ENCODE peak calls at places on chromosomes 12 and 14, in eight cellular contexts. One of them, this sample, is unnamed.

GRCh38 chr12:111188436-111188835 is 180.5 kb downstream of the PHETA1 start:
- DNase-seq in breast epithelium: no peak
- DNase-seq in lower lobe of right lung: no peak
- DNase-seq in effector memory CD4-positive, alpha-beta T cell: no peak
- DNase-seq in cardiac muscle cell: no peak
- DNase-seq in pancreas: no peak
- DNase-seq in upper lobe of right lung: no peak
- DNase-seq in colonic mucosa: no peak
- DNase-seq in this sample: no peak

GRCh38 chr12:22334696-22335290 is at the start of gene ST8SIA1:
- DNase-seq in breast epithelium: no peak
- DNase-seq in lower lobe of right lung: peak; percentile 49
- DNase-seq in effector memory CD4-positive, alpha-beta T cell: peak; percentile 65
- DNase-seq in cardiac muscle cell: peak; percentile 30
- DNase-seq in pancreas: peak; percentile 15
- DNase-seq in upper lobe of right lung: peak; percentile 70
- DNase-seq in colonic mucosa: peak; percentile 47
- DNase-seq in this sample: peak; percentile 35

GRCh38 chr14:21780429-21781084 is 106.9 kb upstream of the OR4E1 start:
- DNase-seq in breast epithelium: no peak
- DNase-seq in lower lobe of right lung: no peak
- DNase-seq in effector memory CD4-positive, alpha-beta T cell: no peak
- DNase-seq in cardiac muscle cell: no peak
- DNase-seq in pancreas: no peak
- DNase-seq in upper lobe of right lung: no peak
- DNase-seq in colonic mucosa: no peak
- DNase-seq in this sample: no peak

GRCh38 chr12:104975621-104976343 is 10.3 kb upstream of the NOPCHAP1 start:
- DNase-seq in breast epithelium: no peak
- DNase-seq in lower lobe of right lung: no peak
- DNase-seq in effector memory CD4-positive, alpha-beta T cell: no peak
- DNase-seq in cardiac muscle cell: peak; percentile 61
- DNase-seq in pancreas: no peak
- DNase-seq in upper lobe of right lung: no peak
- DNase-seq in colonic mucosa: no peak
- DNase-seq in this sample: no peak

GRCh38 chr14:106845286-106846087 is 1319.1 kb downstream of the TMEM121 start:
- DNase-seq in breast epithelium: no peak
- DNase-seq in lower lobe of right lung: peak; percentile 79
- DNase-seq in effector memory CD4-positive, alpha-beta T cell: no peak
- DNase-seq in cardiac muscle cell: no peak
- DNase-seq in pancreas: peak; percentile 73
- DNase-seq in upper lobe of right lung: peak; percentile 76
- DNase-seq in colonic mucosa: peak; percentile 93
- DNase-seq in this sample: peak; percentile 6

GRCh38 chr14:61489527-61489926 is 168.1 kb downstream of the PRKCH start:
- DNase-seq in breast epithelium: no peak
- DNase-seq in lower lobe of right lung: no peak
- DNase-seq in effector memory CD4-positive, alpha-beta T cell: no peak
- DNase-seq in cardiac muscle cell: no peak
- DNase-seq in pancreas: no peak
- DNase-seq in upper lobe of right lung: no peak
- DNase-seq in colonic mucosa: no peak
- DNase-seq in this sample: no peak

GRCh38 chr14:67941456-67942018 is 122.0 kb downstream of the RAD51B start:
- DNase-seq in breast epithelium: no peak
- DNase-seq in lower lobe of right lung: no peak
- DNase-seq in effector memory CD4-positive, alpha-beta T cell: no peak
- DNase-seq in cardiac muscle cell: peak; percentile 53
- DNase-seq in pancreas: no peak
- DNase-seq in upper lobe of right lung: no peak
- DNase-seq in colonic mucosa: no peak
- DNase-seq in this sample: no peak

GRCh38 chr14:35701531-35701930 is 107.6 kb downstream of the RALGAPA1 start:
- DNase-seq in breast epithelium: no peak
- DNase-seq in lower lobe of right lung: no peak
- DNase-seq in effector memory CD4-positive, alpha-beta T cell: no peak
- DNase-seq in cardiac muscle cell: no peak
- DNase-seq in pancreas: no peak
- DNase-seq in upper lobe of right lung: no peak
- DNase-seq in colonic mucosa: no peak
- DNase-seq in this sample: no peak

GRCh38 chr12:401235-402126 is at the start of gene CCDC77:
- DNase-seq in breast epithelium: peak; percentile 89
- DNase-seq in lower lobe of right lung: peak; percentile 92
- DNase-seq in effector memory CD4-positive, alpha-beta T cell: peak; percentile 90
- DNase-seq in cardiac muscle cell: peak; percentile 94
- DNase-seq in pancreas: peak; percentile 94
- DNase-seq in upper lobe of right lung: peak; percentile 93
- DNase-seq in colonic mucosa: peak; percentile 93
- DNase-seq in this sample: peak; percentile 92

GRCh38 chr12:132205271-132206092 is 61.2 kb downstream of the NOC4L start:
- DNase-seq in breast epithelium: no peak
- DNase-seq in lower lobe of right lung: no peak
- DNase-seq in effector memory CD4-positive, alpha-beta T cell: no peak
- DNase-seq in cardiac muscle cell: no peak
- DNase-seq in pancreas: no peak
- DNase-seq in upper lobe of right lung: no peak
- DNase-seq in colonic mucosa: no peak
- DNase-seq in this sample: no peak

GRCh38 chr14:43778956-43779639 is 728.0 kb downstream of the FSCB start:
- DNase-seq in breast epithelium: no peak
- DNase-seq in lower lobe of right lung: no peak
- DNase-seq in effector memory CD4-positive, alpha-beta T cell: no peak
- DNase-seq in cardiac muscle cell: no peak
- DNase-seq in pancreas: no peak
- DNase-seq in upper lobe of right lung: no peak
- DNase-seq in colonic mucosa: no peak
- DNase-seq in this sample: no peak

GRCh38 chr14:54567634-54568561 is 970 bp downstream of the SAMD4A start:
- DNase-seq in breast epithelium: no peak
- DNase-seq in lower lobe of right lung: peak; percentile 69
- DNase-seq in effector memory CD4-positive, alpha-beta T cell: peak; percentile 18
- DNase-seq in cardiac muscle cell: peak; percentile 71
- DNase-seq in pancreas: peak; percentile 55
- DNase-seq in upper lobe of right lung: peak; percentile 78
- DNase-seq in colonic mucosa: peak; percentile 51
- DNase-seq in this sample: peak; percentile 62

GRCh38 chr14:49766839-49767238 is 1.1 kb upstream of the KLHDC2 start:
- DNase-seq in breast epithelium: no peak
- DNase-seq in lower lobe of right lung: no peak
- DNase-seq in effector memory CD4-positive, alpha-beta T cell: no peak
- DNase-seq in cardiac muscle cell: no peak
- DNase-seq in pancreas: peak; percentile 24
- DNase-seq in upper lobe of right lung: no peak
- DNase-seq in colonic mucosa: peak; percentile 31
- DNase-seq in this sample: no peak

GRCh38 chr12:82964446-82964845 is 277.7 kb downstream of the TMTC2 start:
- DNase-seq in breast epithelium: no peak
- DNase-seq in lower lobe of right lung: no peak
- DNase-seq in effector memory CD4-positive, alpha-beta T cell: no peak
- DNase-seq in cardiac muscle cell: no peak
- DNase-seq in pancreas: no peak
- DNase-seq in upper lobe of right lung: no peak
- DNase-seq in colonic mucosa: no peak
- DNase-seq in this sample: peak; percentile 24

GRCh38 chr12:106030210-106031175 is 108.3 kb downstream of the NUAK1 start:
- DNase-seq in breast epithelium: no peak
- DNase-seq in lower lobe of right lung: no peak
- DNase-seq in effector memory CD4-positive, alpha-beta T cell: no peak
- DNase-seq in cardiac muscle cell: peak; percentile 97
- DNase-seq in pancreas: no peak
- DNase-seq in upper lobe of right lung: no peak
- DNase-seq in colonic mucosa: no peak
- DNase-seq in this sample: no peak

GRCh38 chr12:913919-914718 is 35.4 kb downstream of the RAD52 start:
- DNase-seq in breast epithelium: no peak
- DNase-seq in lower lobe of right lung: no peak
- DNase-seq in effector memory CD4-positive, alpha-beta T cell: no peak
- DNase-seq in cardiac muscle cell: peak; percentile 18
- DNase-seq in pancreas: no peak
- DNase-seq in upper lobe of right lung: no peak
- DNase-seq in colonic mucosa: no peak
- DNase-seq in this sample: no peak

GRCh38 chr14:85165091-85165490 is 364.9 kb upstream of the FLRT2 start:
- DNase-seq in breast epithelium: no peak
- DNase-seq in lower lobe of right lung: no peak
- DNase-seq in effector memory CD4-positive, alpha-beta T cell: no peak
- DNase-seq in cardiac muscle cell: peak; percentile 15
- DNase-seq in pancreas: no peak
- DNase-seq in upper lobe of right lung: no peak
- DNase-seq in colonic mucosa: no peak
- DNase-seq in this sample: no peak

GRCh38 chr12:124345795-124346194 is 50.9 kb downstream of the RFLNA start:
- DNase-seq in breast epithelium: no peak
- DNase-seq in lower lobe of right lung: no peak
- DNase-seq in effector memory CD4-positive, alpha-beta T cell: no peak
- DNase-seq in cardiac muscle cell: no peak
- DNase-seq in pancreas: no peak
- DNase-seq in upper lobe of right lung: no peak
- DNase-seq in colonic mucosa: no peak
- DNase-seq in this sample: no peak

GRCh38 chr14:89425931-89426330 is 8.9 kb upstream of the FOXN3 start:
- DNase-seq in breast epithelium: no peak
- DNase-seq in lower lobe of right lung: no peak
- DNase-seq in effector memory CD4-positive, alpha-beta T cell: no peak
- DNase-seq in cardiac muscle cell: peak; percentile 98
- DNase-seq in pancreas: no peak
- DNase-seq in upper lobe of right lung: no peak
- DNase-seq in colonic mucosa: no peak
- DNase-seq in this sample: no peak

GRCh38 chr14:57302883-57303282 is 34.1 kb downstream of the AP5M1 start:
- DNase-seq in breast epithelium: no peak
- DNase-seq in lower lobe of right lung: no peak
- DNase-seq in effector memory CD4-positive, alpha-beta T cell: no peak
- DNase-seq in cardiac muscle cell: peak; percentile 18
- DNase-seq in pancreas: no peak
- DNase-seq in upper lobe of right lung: no peak
- DNase-seq in colonic mucosa: no peak
- DNase-seq in this sample: no peak
- H3K4me3 ChIP-seq in breast epithelium: no peak overlapping the region
- H3K4me3 ChIP-seq in lower lobe of right lung: no peak overlapping the region
- H3K4me3 ChIP-seq in effector memory CD4-positive, alpha-beta T cell: no peak overlapping the region
- H3K4me3 ChIP-seq in cardiac muscle cell: no peak overlapping the region
- H3K4me3 ChIP-seq in pancreas: no peak overlapping the region
- H3K4me3 ChIP-seq in upper lobe of right lung: no peak overlapping the region
- H3K4me3 ChIP-seq in colonic mucosa: no peak overlapping the region
- H3K4me3 ChIP-seq in this sample: no peak overlapping the region

GRCh38 chr14:79706382-79706781 is 504.9 kb downstream of the DIO2 start:
- DNase-seq in breast epithelium: no peak
- DNase-seq in lower lobe of right lung: no peak
- DNase-seq in effector memory CD4-positive, alpha-beta T cell: no peak
- DNase-seq in cardiac muscle cell: no peak
- DNase-seq in pancreas: no peak
- DNase-seq in upper lobe of right lung: no peak
- DNase-seq in colonic mucosa: peak; percentile 21
- DNase-seq in this sample: no peak
- H3K4me1 ChIP-seq in breast epithelium: no peaks in the 10 kb centered on the region
- H3K4me1 ChIP-seq in lower lobe of right lung: no peaks in the 10 kb centered on the region
- H3K4me1 ChIP-seq in effector memory CD4-positive, alpha-beta T cell: no peaks in the 10 kb centered on the region
- H3K4me1 ChIP-seq in cardiac muscle cell: peaks cover 43% of the 10 kb centered on the region
- H3K4me1 ChIP-seq in pancreas: no peaks in the 10 kb centered on the region
- H3K4me1 ChIP-seq in upper lobe of right lung: no peaks in the 10 kb centered on the region
- H3K4me1 ChIP-seq in colonic mucosa: no peaks in the 10 kb centered on the region
- H3K4me1 ChIP-seq in this sample: no peaks in the 10 kb centered on the region

GRCh38 chr12:49027846-49028245 is 9.3 kb upstream of the PRKAG1 start:
- DNase-seq in breast epithelium: no peak
- DNase-seq in lower lobe of right lung: no peak
- DNase-seq in effector memory CD4-positive, alpha-beta T cell: no peak
- DNase-seq in cardiac muscle cell: no peak
- DNase-seq in pancreas: no peak
- DNase-seq in upper lobe of right lung: no peak
- DNase-seq in colonic mucosa: no peak
- DNase-seq in this sample: no peak

GRCh38 chr12:49025463-49025862 is 6.9 kb upstream of the PRKAG1 start:
- DNase-seq in breast epithelium: no peak
- DNase-seq in lower lobe of right lung: no peak
- DNase-seq in effector memory CD4-positive, alpha-beta T cell: no peak
- DNase-seq in cardiac muscle cell: no peak
- DNase-seq in pancreas: no peak
- DNase-seq in upper lobe of right lung: no peak
- DNase-seq in colonic mucosa: no peak
- DNase-seq in this sample: no peak

GRCh38 chr12:49028666-49029275 is 10.2 kb upstream of the PRKAG1 start:
- DNase-seq in breast epithelium: no peak
- DNase-seq in lower lobe of right lung: no peak
- DNase-seq in effector memory CD4-positive, alpha-beta T cell: no peak
- DNase-seq in cardiac muscle cell: no peak
- DNase-seq in pancreas: no peak
- DNase-seq in upper lobe of right lung: no peak
- DNase-seq in colonic mucosa: no peak
- DNase-seq in this sample: no peak

GRCh38 chr12:49026101-49026500 is 7.5 kb upstream of the PRKAG1 start:
- DNase-seq in breast epithelium: no peak
- DNase-seq in lower lobe of right lung: no peak
- DNase-seq in effector memory CD4-positive, alpha-beta T cell: no peak
- DNase-seq in cardiac muscle cell: no peak
- DNase-seq in pancreas: no peak
- DNase-seq in upper lobe of right lung: no peak
- DNase-seq in colonic mucosa: no peak
- DNase-seq in this sample: no peak

GRCh38 chr12:49026678-49027480 is 8.3 kb upstream of the PRKAG1 start:
- DNase-seq in breast epithelium: no peak
- DNase-seq in lower lobe of right lung: no peak
- DNase-seq in effector memory CD4-positive, alpha-beta T cell: no peak
- DNase-seq in cardiac muscle cell: no peak
- DNase-seq in pancreas: no peak
- DNase-seq in upper lobe of right lung: no peak
- DNase-seq in colonic mucosa: no peak
- DNase-seq in this sample: no peak
- H3K36me3 ChIP-seq in breast epithelium: no peaks in the 10 kb centered on the region
- H3K36me3 ChIP-seq in lower lobe of right lung: peaks cover 98% of the 10 kb centered on the region
- H3K36me3 ChIP-seq in effector memory CD4-positive, alpha-beta T cell: peaks cover 76% of the 10 kb centered on the region
- H3K36me3 ChIP-seq in cardiac muscle cell: peaks cover 65% of the 10 kb centered on the region
- H3K36me3 ChIP-seq in pancreas: no peaks in the 10 kb centered on the region
- H3K36me3 ChIP-seq in upper lobe of right lung: peaks cover 88% of the 10 kb centered on the region
- H3K36me3 ChIP-seq in colonic mucosa: peaks cover 16% of the 10 kb centered on the region
- H3K36me3 ChIP-seq in this sample: peaks cover 94% of the 10 kb centered on the region

GRCh38 chr12:98578821-98579220 is 14.7 kb upstream of the SLC25A3 start:
- DNase-seq in breast epithelium: no peak
- DNase-seq in lower lobe of right lung: no peak
- DNase-seq in effector memory CD4-positive, alpha-beta T cell: no peak
- DNase-seq in cardiac muscle cell: no peak
- DNase-seq in pancreas: no peak
- DNase-seq in upper lobe of right lung: no peak
- DNase-seq in colonic mucosa: peak; percentile 44
- DNase-seq in this sample: no peak

GRCh38 chr12:98579835-98580234 is 13.7 kb upstream of the SLC25A3 start:
- DNase-seq in breast epithelium: no peak
- DNase-seq in lower lobe of right lung: no peak
- DNase-seq in effector memory CD4-positive, alpha-beta T cell: no peak
- DNase-seq in cardiac muscle cell: no peak
- DNase-seq in pancreas: no peak
- DNase-seq in upper lobe of right lung: no peak
- DNase-seq in colonic mucosa: no peak
- DNase-seq in this sample: no peak

GRCh38 chr12:98579347-98579746 is 14.1 kb upstream of the SLC25A3 start:
- DNase-seq in breast epithelium: no peak
- DNase-seq in lower lobe of right lung: no peak
- DNase-seq in effector memory CD4-positive, alpha-beta T cell: no peak
- DNase-seq in cardiac muscle cell: no peak
- DNase-seq in pancreas: no peak
- DNase-seq in upper lobe of right lung: no peak
- DNase-seq in colonic mucosa: no peak
- DNase-seq in this sample: no peak

GRCh38 chr12:98580695-98581094 is 12.8 kb upstream of the SLC25A3 start:
- DNase-seq in breast epithelium: no peak
- DNase-seq in lower lobe of right lung: no peak
- DNase-seq in effector memory CD4-positive, alpha-beta T cell: no peak
- DNase-seq in cardiac muscle cell: no peak
- DNase-seq in pancreas: no peak
- DNase-seq in upper lobe of right lung: no peak
- DNase-seq in colonic mucosa: no peak
- DNase-seq in this sample: no peak

GRCh38 chr12:98578392-98578791 is 15.1 kb upstream of the SLC25A3 start:
- DNase-seq in breast epithelium: no peak
- DNase-seq in lower lobe of right lung: no peak
- DNase-seq in effector memory CD4-positive, alpha-beta T cell: no peak
- DNase-seq in cardiac muscle cell: no peak
- DNase-seq in pancreas: no peak
- DNase-seq in upper lobe of right lung: no peak
- DNase-seq in colonic mucosa: peak; percentile 57
- DNase-seq in this sample: no peak
- H3K4me3 ChIP-seq in breast epithelium: no peak overlapping the region
- H3K4me3 ChIP-seq in lower lobe of right lung: no peak overlapping the region
- H3K4me3 ChIP-seq in effector memory CD4-positive, alpha-beta T cell: no peak overlapping the region
- H3K4me3 ChIP-seq in cardiac muscle cell: no peak overlapping the region
- H3K4me3 ChIP-seq in pancreas: no peak overlapping the region
- H3K4me3 ChIP-seq in upper lobe of right lung: no peak overlapping the region
- H3K4me3 ChIP-seq in colonic mucosa: no peak overlapping the region
- H3K4me3 ChIP-seq in this sample: no peak overlapping the region